ENCODE peak calls at places on chromosomes 12 and 14, in eight cellular contexts. J is GM23338, L is HepG2, G is HL-60, V is esophagus muscularis mucosa, X is stomach, U is GM12878, I is HCT116. T is an unnamed sample.
A peak's percentile ranks its signal among the peaks of the same experiment; 100 is the strongest.

GRCh38 chr12:43550831-43551270 is 1.2 kb downstream of the ADAMTS20 start:
- DNase-seq in I (no peak), U (no peak), J (peak; percentile 56), X (no peak), G (no peak), V (no peak), L (no peak), T (no peak)

GRCh38 chr12:91057349-91057748 is 475 bp downstream of the KERA start:
- DNase-seq in L (no peak), G (no peak), U (no peak), I (no peak), X (no peak), V (no peak), J (no peak), T (no peak)

GRCh38 chr14:62889354-62889753 is 155.9 kb downstream of the KCNH5 start:
- DNase-seq in I (no peak), V (no peak), U (no peak), L (no peak), G (no peak), X (no peak), J (peak; percentile 19), T (no peak)

GRCh38 chr12:31922341-31923062 is 36.7 kb upstream of the RESF1 start:
- DNase-seq in J (peak; percentile 56), G (peak; percentile 30), V (no peak), X (no peak), L (peak; percentile 20), I (peak; percentile 18), U (no peak), T (no peak)

GRCh38 chr12:123142518-123142840 is 8.4 kb downstream of the PITPNM2 start:
- DNase-seq in V (no peak), I (no peak), L (no peak), G (no peak), J (no peak), X (no peak), U (no peak), T (no peak)

GRCh38 chr14:77310041-77310440 is 10.6 kb downstream of the POMT2 start:
- DNase-seq in I (no peak), J (no peak), V (no peak), G (no peak), L (no peak), U (no peak), X (no peak), T (no peak)

GRCh38 chr14:34981743-34982420 is 910 bp upstream of the SRP54 start:
- DNase-seq in X (no peak), V (no peak), U (no peak), I (peak; percentile 26), L (no peak), J (peak; percentile 43), G (peak; percentile 39), T (peak; percentile 7)

GRCh38 chr12:50618864-50619609 is 114.3 kb downstream of the DIP2B start:
- DNase-seq in G (no peak), V (no peak), I (peak; percentile 66), L (no peak), J (no peak), U (no peak), X (no peak), T (peak; percentile 60)

GRCh38 chr12:116736962-116737773 is 701 bp downstream of the SPRING1 start:
- DNase-seq in U (no peak), X (peak; percentile 31), V (no peak), G (no peak), J (peak; percentile 49), I (no peak), L (no peak), T (no peak)

GRCh38 chr12:56333679-56334489 is at the start of gene PAN2:
- DNase-seq in U (peak; percentile 89), G (peak; percentile 99), X (peak; percentile 96), I (peak; percentile 98), L (peak; percentile 96), J (peak; percentile 98), V (peak; percentile 99), T (peak; percentile 89)

GRCh38 chr14:71139058-71139946 is 232.0 kb downstream of the PCNX1 start:
- DNase-seq in J (peak; percentile 85), X (peak; percentile 54), G (peak; percentile 26), I (peak; percentile 21), U (peak; percentile 17), L (peak; percentile 31), V (no peak), T (no peak)

GRCh38 chr12:124720687-124721500 is 142.8 kb downstream of the SCARB1 start:
- DNase-seq in I (no peak), X (peak; percentile 68), J (no peak), L (no peak), G (no peak), U (no peak), V (no peak), T (no peak)

GRCh38 chr14:51521764-51522163 is 129.9 kb upstream of the FRMD6 start:
- DNase-seq in I (no peak), U (no peak), G (no peak), J (no peak), X (no peak), V (no peak), L (no peak), T (no peak)

GRCh38 chr12:12715128-12715458 is 2.1 kb upstream of the CDKN1B start:
- DNase-seq in U (no peak), I (no peak), L (no peak), V (no peak), J (no peak), X (no peak), G (no peak), T (no peak)

GRCh38 chr12:31582155-31582554 is 8.8 kb downstream of the DENND5B start:
- DNase-seq in J (no peak), G (no peak), V (no peak), X (no peak), U (no peak), L (no peak), I (no peak), T (no peak)

DNA sequence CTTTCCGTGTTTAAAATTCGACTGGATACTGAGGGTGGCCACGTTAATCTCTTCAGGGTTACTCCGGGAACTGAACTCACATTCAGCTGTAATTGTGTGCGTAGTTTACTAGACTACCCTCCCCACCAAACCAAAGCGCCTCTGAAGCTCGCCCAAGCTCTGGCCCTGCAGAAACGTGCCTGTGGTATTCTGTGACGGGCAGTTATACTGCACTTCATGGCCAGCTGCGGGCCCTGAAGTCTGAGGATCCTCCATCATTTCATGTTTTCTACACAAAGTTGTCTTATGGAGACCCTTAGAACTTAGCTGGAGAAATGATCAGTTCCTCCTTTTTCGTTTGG is 688 bp downstream of the ZNF26 start:
- DNase-seq in U (no peak), L (peak; percentile 3), J (peak; percentile 18), G (peak; percentile 14), V (no peak), I (no peak), X (no peak), T (no peak)
- H3K4me3 ChIP-seq in U (peak overlapping the region; percentile 83), L (peak overlapping the region; percentile 99), J (peak overlapping the region; percentile 94), G (peak overlapping the region; percentile 100), V (peak overlapping the region; percentile 73), I (peak overlapping the region; percentile 64), X (peak overlapping the region; percentile 79), T (peak overlapping the region; percentile 97)

DNA sequence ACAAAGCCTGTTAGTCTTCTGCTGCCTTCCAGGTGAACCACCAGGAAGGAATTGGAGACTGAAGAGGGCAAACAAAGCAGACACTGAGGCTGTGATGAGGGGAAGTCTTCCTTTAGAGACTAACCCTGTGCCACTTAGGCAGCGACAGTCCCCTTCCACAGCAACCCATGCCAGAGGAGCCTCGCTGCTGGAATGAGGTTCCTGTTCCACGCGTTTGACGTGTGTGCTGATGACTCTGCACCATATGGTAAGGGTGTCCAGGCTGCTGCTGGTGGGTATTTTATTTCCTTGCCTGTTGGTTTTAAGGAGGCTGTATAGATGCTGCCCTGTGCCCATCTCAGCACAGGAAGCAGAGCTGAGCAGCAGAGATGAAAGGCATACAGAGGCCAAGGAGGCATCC is 361.9 kb upstream of the FKBP4 start:
- DNase-seq in G (no peak), J (no peak), I (no peak), U (no peak), L (no peak), V (no peak), X (no peak), T (no peak)
- TF ChIP-seq POLR2AphosphoS5 in G (no peak), J (no peak), I (no peak), U (no peak), L (no peak), V (no peak), X (no peak), T (no peak)

DNA sequence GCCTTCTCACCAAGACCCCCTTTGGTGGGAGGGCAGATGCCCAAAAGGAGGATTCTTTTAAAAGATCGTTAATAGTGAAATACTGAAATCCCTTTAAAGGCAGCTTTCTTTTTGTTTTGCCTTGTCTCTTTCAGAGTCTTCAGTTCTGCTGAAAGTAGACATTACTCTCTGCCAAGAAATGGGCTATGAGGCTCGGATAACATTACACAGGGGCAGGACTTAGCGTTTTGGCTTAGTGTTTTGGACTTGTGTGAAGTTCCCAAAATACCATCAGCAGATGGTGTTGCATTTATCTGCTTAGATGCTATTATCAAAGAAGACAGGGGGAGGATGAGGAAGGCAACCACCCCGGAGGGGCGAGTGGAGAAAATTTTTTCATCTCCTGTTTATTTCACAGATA is 88.3 kb upstream of the METAP2 start:
- DNase-seq in J (no peak), I (no peak), V (no peak), X (no peak), U (no peak), L (no peak), G (no peak), T (no peak)
- H3K4me3 ChIP-seq in J (no peak overlapping the region), I (no peak overlapping the region), V (peak overlapping the region; percentile 55), X (peak overlapping the region; percentile 24), U (no peak overlapping the region), L (no peak overlapping the region), G (no peak overlapping the region), T (no peak overlapping the region)

GRCh38 chr12:64836856-64837255 is 12.4 kb downstream of the TBC1D30 start:
- DNase-seq in J (no peak), U (no peak), V (no peak), L (no peak), X (no peak), G (no peak), I (no peak), T (no peak)
- TF ChIP-seq POLR2AphosphoS5 in J (no peak), U (no peak), V (no peak), L (no peak), X (no peak), G (no peak), I (no peak), T (no peak)

T was measured in Panc1.